ENCODE peak calls at places on chromosomes 4 and X, in five cellular contexts. Z, D, F, S and M are unnamed samples.

GRCh38 chr4:182062936-182063335 is 180.3 kb upstream of the TENM3 start:
- DNase-seq in Z (no peak), D (no peak), F (no peak), S (no peak), M (peak)

GRCh38 chrX:130680164-130681035 is 222.6 kb downstream of the ENOX2 start:
- DNase-seq in Z (no peak), D (no peak), F (peak), S (no peak), M (peak)

GRCh38 chr4:43781125-43781524 is 667.5 kb downstream of the KCTD8 start:
- DNase-seq in Z (no peak), D (no peak), F (no peak), S (no peak), M (no peak)

GRCh38 chr4:10582059-10582686 is 102.4 kb downstream of the CLNK start:
- DNase-seq in Z (peak), D (peak), F (peak), S (no peak), M (peak)

GRCh38 chr4:151117371-151117962 is 18.0 kb downstream of the RPS3A start:
- DNase-seq in Z (peak), D (peak), F (peak), S (peak), M (peak)

GRCh38 chr4:18318682-18319410 is 297.3 kb upstream of the LCORL start:
- DNase-seq in Z (no peak), D (no peak), F (no peak), S (no peak), M (no peak)

GRCh38 chr4:1843852-1844251 is 12.1 kb downstream of the LETM1 start:
- DNase-seq in Z (no peak), D (peak), F (no peak), S (no peak), M (no peak)

GRCh38 chr4:73021634-73022033 is 47.9 kb downstream of the COX18 start:
- DNase-seq in Z (peak), D (no peak), F (peak), S (no peak), M (peak)

GRCh38 chr4:26083987-26084386 is 170.0 kb downstream of the SMIM20 start:
- DNase-seq in Z (no peak), D (no peak), F (no peak), S (no peak), M (peak)

GRCh38 chrX:73577368-73577767 is 14.4 kb downstream of the CHIC1 start:
- DNase-seq in Z (no peak), D (no peak), F (no peak), S (no peak), M (peak)

GRCh38 chrX:45596190-45596808 is 395.6 kb upstream of the DIPK2B start:
- DNase-seq in Z (no peak), D (no peak), F (no peak), S (no peak), M (peak)

GRCh38 chrX:150329282-150329681 is 33.8 kb upstream of the MAMLD1 start:
- DNase-seq in Z (no peak), D (no peak), F (no peak), S (no peak), M (no peak)

GRCh38 chrX:130172127-130172834 is 519 bp downstream of the RAB33A start:
- DNase-seq in Z (no peak), D (no peak), F (no peak), S (peak), M (no peak)

GRCh38 chr4:7907142-7907541 is 32.5 kb downstream of the AFAP1 start:
- DNase-seq in Z (no peak), D (no peak), F (peak), S (no peak), M (no peak)

GRCh38 chr4:7904942-7905341 is 34.7 kb downstream of the AFAP1 start:
- DNase-seq in Z (no peak), D (no peak), F (no peak), S (no peak), M (peak)

GRCh38 chr4:7904108-7904516 is 35.5 kb downstream of the AFAP1 start:
- DNase-seq in Z (no peak), D (no peak), F (no peak), S (no peak), M (peak)

GRCh38 chr4:7906171-7906581 is 33.5 kb downstream of the AFAP1 start:
- DNase-seq in Z (no peak), D (no peak), F (no peak), S (no peak), M (peak)

DNA sequence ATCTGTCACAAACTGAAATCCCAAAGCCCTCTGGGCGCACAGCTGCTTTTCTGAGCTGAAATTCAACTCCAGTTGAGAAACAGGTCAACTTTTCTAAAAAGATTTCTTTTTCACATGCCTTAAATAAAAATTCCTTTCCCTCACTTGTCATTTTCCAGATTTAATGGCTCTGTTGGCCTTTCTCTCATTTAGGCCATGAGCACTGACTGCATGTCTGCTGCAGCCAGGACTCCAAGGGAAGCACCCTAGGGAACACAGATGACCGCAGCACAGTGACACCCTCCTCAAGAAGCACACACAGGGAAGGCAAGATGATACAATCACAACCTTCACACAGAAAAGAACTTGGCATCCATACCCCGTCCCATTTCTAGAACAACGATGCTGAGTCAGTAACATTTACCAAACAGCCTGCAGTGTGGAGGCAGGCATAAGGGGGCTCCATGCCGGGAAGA is 34.2 kb downstream of the AFAP1 start:
- DNase-seq in Z (no peak), D (no peak), F (no peak), S (peak), M (no peak)
- TF ChIP-seq RAD21 in Z (no peak), D (no peak), F (no peak), S (no peak), M (no peak)

GRCh38 chr4:91283726-91284125 is 1020.0 kb upstream of the GRID2 start:
- DNase-seq in Z (no peak), D (no peak), F (no peak), S (no peak), M (no peak)

GRCh38 chr4:91284480-91284879 is 1019.3 kb upstream of the GRID2 start:
- DNase-seq in Z (no peak), D (no peak), F (no peak), S (no peak), M (no peak)

GRCh38 chr4:91288702-91289311 is 1015.0 kb upstream of the GRID2 start:
- DNase-seq in Z (no peak), D (no peak), F (no peak), S (no peak), M (no peak)

GRCh38 chr4:91282217-91282616 is 1021.5 kb upstream of the GRID2 start:
- DNase-seq in Z (no peak), D (no peak), F (no peak), S (no peak), M (no peak)

GRCh38 chr4:91285485-91285884 is 1018.3 kb upstream of the GRID2 start:
- DNase-seq in Z (no peak), D (no peak), F (no peak), S (no peak), M (no peak)
- TF ChIP-seq MAFK in Z (peak), D (peak), F (peak), S (peak), M (peak)

GRCh38 chr4:152278505-152279301 is 257.2 kb downstream of the FBXW7 start:
- DNase-seq in Z (no peak), D (no peak), F (no peak), S (no peak), M (no peak)
- TF ChIP-seq RAD21 in Z (no peak), D (no peak), F (no peak), S (no peak), M (no peak)

DNA sequence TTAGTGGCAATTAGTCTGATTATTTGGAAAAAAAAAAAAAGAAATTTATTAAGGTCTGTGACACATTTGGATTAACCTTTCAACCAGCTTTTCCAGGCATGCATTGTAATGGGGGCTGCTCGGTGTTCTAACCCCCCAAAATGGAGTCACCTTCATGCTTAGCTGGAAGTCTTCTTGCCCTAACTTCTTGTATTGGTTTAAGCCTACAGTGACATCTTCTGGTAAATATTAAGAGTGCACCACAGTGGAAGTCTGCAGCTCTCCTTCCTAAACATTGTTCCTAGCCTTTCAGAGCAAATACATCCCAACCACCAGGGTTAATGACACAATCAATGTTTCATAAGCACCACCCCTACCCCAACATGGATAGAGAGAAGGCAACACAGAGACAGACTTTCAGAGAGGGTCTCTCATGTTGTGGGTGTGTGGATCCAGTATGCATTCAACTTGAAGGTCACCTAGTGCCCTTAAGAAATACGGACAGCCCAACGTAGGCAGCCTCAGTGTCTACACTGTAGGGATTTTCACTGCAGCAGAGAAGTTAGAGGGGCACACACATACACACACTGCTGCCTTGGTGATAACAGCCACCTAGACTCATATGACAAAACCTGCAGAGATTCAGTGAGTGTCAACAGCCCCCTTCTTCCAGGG is 142.9 kb upstream of the MBNL3 start:
- DNase-seq in Z (peak), D (peak), F (peak), S (no peak), M (peak)
- TF ChIP-seq MAFK in Z (no peak), D (no peak), F (no peak), S (no peak), M (no peak)